ENCODE peak calls at places on chromosomes 4 and X, in four cellular contexts. I is tibial nerve, E is AG04450, L is PC-3. R is an unnamed sample.

GRCh38 chr4:168507178-168507577 is 10.3 kb downstream of the PALLD start:
- DNase-seq in I (no peak), E (no peak), L (no peak), R (no peak)

GRCh38 chrX:47138171-47138570 is 6.3 kb downstream of the NDUFB11 start:
- DNase-seq in I (no peak), E (no peak), L (no peak), R (no peak)

GRCh38 chr4:1521821-1522361 is 115.6 kb upstream of the NKX1-1 start:
- DNase-seq in I (no peak), E (no peak), L (no peak), R (no peak)

GRCh38 chrX:41302293-41302868 is 31.6 kb upstream of the DDX3X start:
- DNase-seq in I (no peak), E (no peak), L (peak), R (no peak)

GRCh38 chr4:153204247-153205027 is at the start of gene TRIM2:
- DNase-seq in I (peak), E (no peak), L (peak), R (peak)

GRCh38 chr4:7802093-7802726 is 137.5 kb downstream of the AFAP1 start:
- DNase-seq in I (peak), E (no peak), L (peak), R (peak)

GRCh38 chr4:129839687-129840086 is 743.7 kb downstream of the C4orf33 start:
- DNase-seq in I (no peak), E (no peak), L (no peak), R (no peak)

GRCh38 chr4:65508169-65508568 is 162.1 kb downstream of the EPHA5 start:
- DNase-seq in I (no peak), E (peak), L (peak), R (no peak)

GRCh38 chrX:35374116-35374515 is 424.0 kb upstream of the MAGEB16 start:
- DNase-seq in I (no peak), E (no peak), L (no peak), R (no peak)

GRCh38 chr4:4888695-4889094 is 29.2 kb downstream of the MSX1 start:
- DNase-seq in I (no peak), E (no peak), L (no peak), R (no peak)

GRCh38 chr4:169885893-169886292 is 128.1 kb upstream of the HPF1 start:
- DNase-seq in I (no peak), E (no peak), L (no peak), R (no peak)

GRCh38 chr4:111961806-111962205 is 183.4 kb upstream of the FAM241A start:
- DNase-seq in I (no peak), E (no peak), L (no peak), R (no peak)

GRCh38 chr4:77073106-77073858 is 2.5 kb downstream of the CCNI start:
- DNase-seq in I (no peak), E (no peak), L (no peak), R (no peak)

GRCh38 chr4:7052923-7053715 is 9.9 kb downstream of the TADA2B start:
- DNase-seq in I (no peak), E (no peak), L (no peak), R (no peak)

GRCh38 chr4:37770016-37770415 is 56.5 kb upstream of the PGM2 start:
- DNase-seq in I (no peak), E (no peak), L (no peak), R (no peak)

GRCh38 chr4:153365003-153365402 is 20.5 kb downstream of the MND1 start:
- DNase-seq in I (no peak), E (no peak), L (no peak), R (no peak)

GRCh38 chrX:123504047-123504446 is 228.8 kb downstream of the THOC2 start:
- DNase-seq in I (no peak), E (no peak), L (no peak), R (no peak)

GRCh38 chrX:39983715-39984114 is 114.0 kb downstream of the BCOR start:
- DNase-seq in I (no peak), E (no peak), L (no peak), R (no peak)

GRCh38 chr4:125268065-125268755 is 46.5 kb upstream of the FAT4 start:
- DNase-seq in I (no peak), E (no peak), L (no peak), R (no peak)

GRCh38 chr4:3257691-3258482 is 8.9 kb downstream of the MSANTD1 start:
- DNase-seq in I (peak), E (no peak), L (peak), R (no peak)

GRCh38 chr4:184826315-184827266 is 823 bp upstream of the ACSL1 start:
- DNase-seq in I (no peak), E (no peak), L (peak), R (no peak)

GRCh38 chrX:45852884-45853283 is 652.2 kb upstream of the DIPK2B start:
- DNase-seq in I (no peak), E (no peak), L (peak), R (no peak)
- H3K4me3 ChIP-seq in I (no peak), E (no peak), L (peak), R (no peak)

GRCh38 chrX:14026121-14026520 is 3.6 kb downstream of the GEMIN8 start:
- DNase-seq in I (no peak), E (no peak), L (no peak), R (no peak)
- H3K27ac ChIP-seq in I (peak), E (no peak), L (peak), R (no peak)

GRCh38 chrX:107566603-107567262 is 61.6 kb upstream of the PRPS1 start:
- DNase-seq in I (no peak), E (no peak), L (no peak), R (no peak)

GRCh38 chrX:107565005-107565404 is 63.3 kb upstream of the PRPS1 start:
- DNase-seq in I (no peak), E (no peak), L (no peak), R (no peak)

GRCh38 chrX:107567370-107567769 is 60.9 kb upstream of the PRPS1 start:
- DNase-seq in I (no peak), E (no peak), L (no peak), R (no peak)

GRCh38 chrX:107563851-107564250 is 64.5 kb upstream of the PRPS1 start:
- DNase-seq in I (no peak), E (no peak), L (no peak), R (no peak)

DNA sequence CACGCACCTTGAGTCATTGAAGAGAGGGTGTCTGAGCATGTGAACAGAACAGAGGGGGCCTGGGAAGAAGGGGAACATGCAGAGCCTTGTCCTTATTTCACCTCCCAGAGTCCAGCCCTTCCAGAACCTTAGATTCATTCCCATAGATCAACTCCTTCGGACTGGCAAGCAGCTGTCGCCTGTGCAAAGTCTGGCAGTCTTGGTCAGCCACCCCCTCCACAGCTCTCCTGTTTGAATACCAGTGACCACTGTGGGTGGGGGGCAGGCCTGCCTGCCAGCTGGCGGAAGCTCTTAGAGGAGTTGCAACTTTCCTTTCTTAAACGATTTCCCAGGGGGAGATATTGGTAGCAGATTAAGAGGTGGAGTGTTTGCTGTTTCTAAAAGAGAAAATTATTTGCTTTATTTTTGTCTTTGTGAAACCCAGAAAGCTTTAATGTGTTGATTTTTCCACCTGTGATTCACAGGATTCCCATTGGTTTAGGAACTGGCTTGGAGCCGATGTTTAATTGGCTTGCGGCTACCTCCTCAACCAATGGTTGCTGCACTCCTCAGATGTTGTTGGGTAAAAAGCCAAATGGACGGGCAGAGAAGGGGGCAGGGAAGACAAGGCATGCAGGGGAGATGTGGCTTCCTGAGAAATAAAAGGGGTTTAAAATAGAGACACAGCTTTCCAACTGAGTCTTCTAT is 62.3 kb upstream of the PRPS1 start:
- DNase-seq in I (no peak), E (no peak), L (peak), R (no peak)
- H3K4me3 ChIP-seq in I (no peak), E (no peak), L (no peak), R (no peak)

DNA sequence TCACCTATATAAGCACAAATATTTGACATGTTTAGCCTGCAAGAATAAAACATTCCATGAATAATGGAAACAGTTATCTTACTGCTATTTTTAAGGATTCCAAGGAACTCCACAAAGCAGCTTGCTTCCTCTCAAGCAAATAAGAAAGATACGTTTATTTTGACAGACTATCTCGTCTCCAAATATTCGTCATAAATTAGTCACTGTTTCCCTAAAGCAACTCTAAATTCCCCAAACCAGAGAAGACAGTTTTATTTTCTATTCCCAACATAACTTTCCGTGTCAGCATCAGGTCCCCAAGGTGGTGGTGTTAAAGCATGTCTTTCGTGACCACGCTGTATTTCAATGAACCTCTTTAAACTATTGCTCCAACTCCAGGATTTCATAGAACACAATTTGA is 24.3 kb upstream of the DKK2 start:
- DNase-seq in I (no peak), E (no peak), L (no peak), R (no peak)
- H3K27ac ChIP-seq in I (no peak), E (no peak), L (no peak), R (no peak)

DNA sequence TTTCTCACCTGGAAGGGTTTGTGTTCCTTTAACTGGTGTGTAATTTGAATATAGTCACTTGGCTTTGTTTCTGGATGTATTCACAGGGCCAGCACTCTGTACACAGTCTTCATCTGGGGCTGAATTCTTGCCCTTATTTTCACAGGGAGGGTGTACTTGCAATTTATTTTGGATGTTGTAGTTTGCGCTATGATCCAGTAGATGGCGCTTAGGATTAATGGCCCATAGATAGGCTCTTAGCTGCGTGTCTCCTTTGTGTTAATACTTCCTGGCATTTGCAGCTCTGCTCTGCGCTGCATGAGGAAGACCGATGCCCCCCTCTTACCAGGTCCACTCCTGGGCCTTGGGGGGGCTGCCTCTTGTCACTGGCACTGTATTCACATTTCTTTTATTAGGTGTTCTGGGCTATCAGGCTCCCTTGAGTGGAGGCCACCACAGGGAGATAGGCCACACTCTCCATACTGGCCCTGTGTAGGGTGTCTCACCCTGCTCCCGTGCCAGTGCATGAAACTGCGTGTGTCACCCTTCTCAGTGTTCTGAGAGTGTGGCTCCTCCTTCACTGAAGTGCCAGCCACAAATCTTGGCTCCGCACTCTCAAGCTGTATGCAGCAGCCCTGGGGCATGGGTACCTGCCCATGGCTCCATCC is 562.2 kb downstream of the ZIC3 start:
- DNase-seq in I (no peak), E (no peak), L (peak), R (no peak)
- H3K4me3 ChIP-seq in I (no peak), E (no peak), L (peak), R (no peak)

DNA sequence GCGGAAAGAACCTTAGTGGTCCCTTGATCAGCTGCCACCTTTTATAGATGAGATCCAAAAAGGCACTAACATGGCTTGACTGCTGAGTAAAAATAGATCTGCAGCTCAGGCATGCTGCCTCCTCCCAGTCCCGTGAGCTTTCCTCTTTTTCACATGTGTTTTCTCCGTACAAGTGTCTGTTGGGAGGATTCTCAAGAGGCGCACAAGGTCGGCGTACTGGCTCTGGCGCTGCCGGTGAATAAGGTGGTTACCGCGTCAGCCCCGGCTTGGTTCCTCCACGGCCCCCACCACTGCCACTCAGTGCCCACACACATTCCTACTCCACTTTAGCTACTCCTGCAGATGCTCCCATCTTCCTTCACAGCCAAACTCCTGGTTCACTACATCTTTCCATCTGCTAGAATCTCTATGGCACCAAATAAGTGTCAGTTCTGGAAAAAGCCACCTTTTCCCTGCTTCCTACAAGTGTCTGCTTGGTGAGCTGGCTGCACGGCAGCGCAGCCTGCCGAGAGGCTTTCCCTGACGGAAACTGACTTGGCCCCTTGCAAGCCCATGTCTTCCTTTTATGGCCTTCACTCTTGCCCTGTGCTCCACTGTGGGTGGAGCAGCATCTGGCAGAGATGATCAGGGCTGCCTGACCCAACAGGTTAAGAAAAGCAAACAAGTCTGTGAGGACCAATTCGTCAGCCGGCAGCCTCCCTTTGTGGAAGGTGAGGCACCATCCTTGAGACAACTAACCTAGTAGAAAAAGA is 99.8 kb downstream of the KLHL8 start:
- DNase-seq in I (peak), E (peak), L (peak), R (peak)
- H3K27ac ChIP-seq in I (no peak), E (peak), L (no peak), R (peak)

R was measured in tibial artery.